ENCODE peak calls at places on chromosomes 6 and 20, in eight cellular contexts. One of them, this sample, is unnamed.

GRCh38 chr6:164016056-164016455 is 601.5 kb downstream of the QKI start:
- DNase-seq in NCI-H1092: no peak
- DNase-seq in pancreas: no peak
- DNase-seq in retinal pigment epithelial cell: no peak
- DNase-seq in AG04450: no peak
- DNase-seq in GM13976: no peak
- DNase-seq in cardiac fibroblast: no peak
- DNase-seq in endothelial cell: no peak
- DNase-seq in this sample: no peak

GRCh38 chr6:121526282-121526681 is 90.8 kb downstream of the GJA1 start:
- DNase-seq in cardiac fibroblast: no peak
- DNase-seq in endothelial cell: no peak
- DNase-seq in pancreas: no peak
- DNase-seq in AG04450: no peak
- DNase-seq in NCI-H1092: no peak
- DNase-seq in GM13976: no peak
- DNase-seq in retinal pigment epithelial cell: no peak
- DNase-seq in this sample: no peak

GRCh38 chr6:141956046-141956761 is 176.5 kb upstream of the GJE1 start:
- DNase-seq in endothelial cell: no peak
- DNase-seq in pancreas: no peak
- DNase-seq in NCI-H1092: no peak
- DNase-seq in cardiac fibroblast: peak; percentile 47
- DNase-seq in GM13976: no peak
- DNase-seq in AG04450: no peak
- DNase-seq in retinal pigment epithelial cell: peak; percentile 68
- DNase-seq in this sample: no peak

GRCh38 chr20:37355252-37356180 is 9.6 kb downstream of the SRC start:
- DNase-seq in NCI-H1092: no peak
- DNase-seq in pancreas: no peak
- DNase-seq in endothelial cell: no peak
- DNase-seq in AG04450: no peak
- DNase-seq in GM13976: no peak
- DNase-seq in retinal pigment epithelial cell: no peak
- DNase-seq in cardiac fibroblast: no peak
- DNase-seq in this sample: no peak

GRCh38 chr6:70394518-70395300 is 18.6 kb upstream of the FAM135A start:
- DNase-seq in GM13976: no peak
- DNase-seq in cardiac fibroblast: no peak
- DNase-seq in pancreas: peak; percentile 83
- DNase-seq in AG04450: no peak
- DNase-seq in endothelial cell: no peak
- DNase-seq in NCI-H1092: no peak
- DNase-seq in retinal pigment epithelial cell: no peak
- DNase-seq in this sample: no peak

GRCh38 chr20:63086421-63087235 is 79.9 kb upstream of the BHLHE23 start:
- DNase-seq in endothelial cell: no peak
- DNase-seq in retinal pigment epithelial cell: no peak
- DNase-seq in pancreas: peak; percentile 59
- DNase-seq in AG04450: no peak
- DNase-seq in cardiac fibroblast: no peak
- DNase-seq in GM13976: no peak
- DNase-seq in NCI-H1092: no peak
- DNase-seq in this sample: no peak

GRCh38 chr6:41427642-41428401 is 92.4 kb downstream of the NCR2 start:
- DNase-seq in pancreas: peak; percentile 92
- DNase-seq in GM13976: peak; percentile 58
- DNase-seq in AG04450: no peak
- DNase-seq in NCI-H1092: peak; percentile 25
- DNase-seq in endothelial cell: peak; percentile 23
- DNase-seq in retinal pigment epithelial cell: no peak
- DNase-seq in cardiac fibroblast: no peak
- DNase-seq in this sample: no peak

GRCh38 chr6:152720964-152721363 is 23.3 kb downstream of the MYCT1 start:
- DNase-seq in cardiac fibroblast: no peak
- DNase-seq in retinal pigment epithelial cell: no peak
- DNase-seq in NCI-H1092: no peak
- DNase-seq in endothelial cell: no peak
- DNase-seq in pancreas: no peak
- DNase-seq in GM13976: no peak
- DNase-seq in AG04450: no peak
- DNase-seq in this sample: no peak

GRCh38 chr20:34713194-34713943 is 9.2 kb downstream of the TP53INP2 start:
- DNase-seq in endothelial cell: no peak
- DNase-seq in GM13976: no peak
- DNase-seq in AG04450: peak; percentile 97
- DNase-seq in retinal pigment epithelial cell: peak; percentile 98
- DNase-seq in cardiac fibroblast: peak; percentile 98
- DNase-seq in NCI-H1092: no peak
- DNase-seq in pancreas: no peak
- DNase-seq in this sample: peak; percentile 48

GRCh38 chr6:147508073-147508870 is at the start of gene SAMD5:
- DNase-seq in NCI-H1092: no peak
- DNase-seq in GM13976: peak; percentile 53
- DNase-seq in endothelial cell: peak; percentile 73
- DNase-seq in pancreas: peak; percentile 71
- DNase-seq in retinal pigment epithelial cell: no peak
- DNase-seq in AG04450: peak; percentile 16
- DNase-seq in cardiac fibroblast: peak; percentile 68
- DNase-seq in this sample: peak; percentile 61

GRCh38 chr20:1121439-1121838 is 3.0 kb downstream of the PSMF1 start:
- DNase-seq in GM13976: no peak
- DNase-seq in endothelial cell: no peak
- DNase-seq in cardiac fibroblast: peak; percentile 18
- DNase-seq in retinal pigment epithelial cell: no peak
- DNase-seq in NCI-H1092: no peak
- DNase-seq in pancreas: no peak
- DNase-seq in AG04450: no peak
- DNase-seq in this sample: no peak

GRCh38 chr20:4112490-4113420 is 97.4 kb upstream of the RNF24 start:
- DNase-seq in NCI-H1092: no peak
- DNase-seq in AG04450: no peak
- DNase-seq in GM13976: no peak
- DNase-seq in cardiac fibroblast: peak; percentile 85
- DNase-seq in retinal pigment epithelial cell: no peak
- DNase-seq in pancreas: no peak
- DNase-seq in endothelial cell: no peak
- DNase-seq in this sample: peak; percentile 52

GRCh38 chr6:142152731-142153130 is 5.7 kb downstream of the VTA1 start:
- DNase-seq in NCI-H1092: no peak
- DNase-seq in retinal pigment epithelial cell: peak; percentile 24
- DNase-seq in pancreas: no peak
- DNase-seq in AG04450: peak; percentile 23
- DNase-seq in cardiac fibroblast: peak; percentile 63
- DNase-seq in GM13976: no peak
- DNase-seq in endothelial cell: no peak
- DNase-seq in this sample: no peak

GRCh38 chr20:53921443-53921973 is 148.9 kb downstream of the BCAS1 start:
- DNase-seq in endothelial cell: no peak
- DNase-seq in NCI-H1092: no peak
- DNase-seq in retinal pigment epithelial cell: no peak
- DNase-seq in cardiac fibroblast: no peak
- DNase-seq in AG04450: no peak
- DNase-seq in pancreas: no peak
- DNase-seq in GM13976: no peak
- DNase-seq in this sample: no peak

GRCh38 chr20:33450867-33451266 is 7.3 kb upstream of the SNTA1 start:
- DNase-seq in endothelial cell: no peak
- DNase-seq in cardiac fibroblast: peak; percentile 40
- DNase-seq in pancreas: no peak
- DNase-seq in retinal pigment epithelial cell: no peak
- DNase-seq in NCI-H1092: no peak
- DNase-seq in AG04450: no peak
- DNase-seq in GM13976: no peak
- DNase-seq in this sample: no peak

GRCh38 chr20:208937-209566 is 18.0 kb upstream of the DEFB129 start:
- DNase-seq in NCI-H1092: peak; percentile 28
- DNase-seq in AG04450: peak; percentile 45
- DNase-seq in GM13976: peak; percentile 40
- DNase-seq in pancreas: no peak
- DNase-seq in endothelial cell: peak; percentile 6
- DNase-seq in retinal pigment epithelial cell: peak; percentile 41
- DNase-seq in cardiac fibroblast: peak; percentile 83
- DNase-seq in this sample: no peak

GRCh38 chr6:4518506-4518905 is 257.7 kb upstream of the CDYL start:
- DNase-seq in AG04450: peak; percentile 46
- DNase-seq in NCI-H1092: no peak
- DNase-seq in cardiac fibroblast: peak; percentile 41
- DNase-seq in pancreas: no peak
- DNase-seq in GM13976: no peak
- DNase-seq in retinal pigment epithelial cell: no peak
- DNase-seq in endothelial cell: no peak
- DNase-seq in this sample: no peak

GRCh38 chr6:11386323-11386722 is 151.2 kb upstream of the TMEM170B start:
- DNase-seq in NCI-H1092: no peak
- DNase-seq in cardiac fibroblast: no peak
- DNase-seq in endothelial cell: no peak
- DNase-seq in AG04450: no peak
- DNase-seq in GM13976: peak; percentile 65
- DNase-seq in pancreas: no peak
- DNase-seq in retinal pigment epithelial cell: no peak
- DNase-seq in this sample: no peak

GRCh38 chr20:5974531-5974930 is 24.1 kb downstream of the MCM8 start:
- DNase-seq in NCI-H1092: no peak
- DNase-seq in retinal pigment epithelial cell: no peak
- DNase-seq in AG04450: no peak
- DNase-seq in GM13976: no peak
- DNase-seq in pancreas: no peak
- DNase-seq in endothelial cell: no peak
- DNase-seq in cardiac fibroblast: no peak
- DNase-seq in this sample: no peak

GRCh38 chr6:158552055-158552795 is 7.7 kb upstream of the TMEM181 start:
- DNase-seq in NCI-H1092: no peak
- DNase-seq in cardiac fibroblast: no peak
- DNase-seq in pancreas: no peak
- DNase-seq in AG04450: no peak
- DNase-seq in retinal pigment epithelial cell: no peak
- DNase-seq in GM13976: no peak
- DNase-seq in endothelial cell: no peak
- DNase-seq in this sample: no peak

GRCh38 chr6:134741193-134741521 is 208.7 kb downstream of the ALDH8A1 start:
- DNase-seq in NCI-H1092: no peak
- DNase-seq in cardiac fibroblast: no peak
- DNase-seq in pancreas: no peak
- DNase-seq in GM13976: no peak
- DNase-seq in AG04450: no peak
- DNase-seq in endothelial cell: peak; percentile 7
- DNase-seq in retinal pigment epithelial cell: no peak
- DNase-seq in this sample: no peak

GRCh38 chr6:97958143-97958542 is 675.1 kb upstream of the MMS22L start:
- DNase-seq in GM13976: no peak
- DNase-seq in retinal pigment epithelial cell: peak; percentile 33
- DNase-seq in pancreas: peak; percentile 44
- DNase-seq in cardiac fibroblast: peak; percentile 5
- DNase-seq in endothelial cell: no peak
- DNase-seq in AG04450: no peak
- DNase-seq in NCI-H1092: no peak
- DNase-seq in this sample: no peak

GRCh38 chr6:26538936-26539615 is 910 bp downstream of the HMGN4 start:
- DNase-seq in retinal pigment epithelial cell: peak; percentile 84
- DNase-seq in NCI-H1092: no peak
- DNase-seq in pancreas: no peak
- DNase-seq in AG04450: no peak
- DNase-seq in endothelial cell: no peak
- DNase-seq in GM13976: no peak
- DNase-seq in cardiac fibroblast: no peak
- DNase-seq in this sample: no peak

GRCh38 chr6:72704979-72705378 is 83.1 kb downstream of the KCNQ5 start:
- DNase-seq in NCI-H1092: no peak
- DNase-seq in AG04450: no peak
- DNase-seq in pancreas: no peak
- DNase-seq in endothelial cell: no peak
- DNase-seq in cardiac fibroblast: peak; percentile 11
- DNase-seq in retinal pigment epithelial cell: no peak
- DNase-seq in GM13976: no peak
- DNase-seq in this sample: no peak

GRCh38 chr6:162343902-162344226 is 383.7 kb downstream of the PRKN start:
- DNase-seq in endothelial cell: no peak
- DNase-seq in NCI-H1092: no peak
- DNase-seq in AG04450: no peak
- DNase-seq in cardiac fibroblast: peak; percentile 55
- DNase-seq in GM13976: no peak
- DNase-seq in pancreas: no peak
- DNase-seq in retinal pigment epithelial cell: no peak
- DNase-seq in this sample: no peak

This sample was measured in ovary.